ENCODE peak calls at places on chromosome 3, in six cellular contexts. O is putamen, K is NCI-H460, X is nephron progenitor cell, Y is NCI-H2081, P is AG08396. C is an unnamed sample.

GRCh38 chr3:152272771-152273242 is 4.1 kb downstream of the MBNL1 start:
- DNase-seq in O (no peak), K (no peak), X (no peak), Y (no peak), P (peak; percentile 44), C (peak; percentile 74)

GRCh38 chr3:52010431-52010830 is 14.7 kb upstream of the RPL29 start:
- DNase-seq in O (no peak), K (no peak), X (no peak), Y (no peak), P (no peak), C (no peak)

GRCh38 chr3:114582929-114583328 is 289.1 kb downstream of the TIGIT start:
- DNase-seq in O (no peak), K (no peak), X (no peak), Y (no peak), P (no peak), C (no peak)

GRCh38 chr3:186044973-186045372 is 63.9 kb downstream of the ETV5 start:
- DNase-seq in O (peak; percentile 95), K (no peak), X (no peak), Y (no peak), P (no peak), C (peak; percentile 15)

GRCh38 chr3:133999891-134000685 is 29.6 kb downstream of the SLCO2A1 start:
- DNase-seq in O (no peak), K (no peak), X (no peak), Y (no peak), P (no peak), C (no peak)

GRCh38 chr3:169116056-169116693 is 547.3 kb downstream of the MECOM start:
- DNase-seq in O (no peak), K (no peak), X (no peak), Y (peak; percentile 8), P (no peak), C (no peak)

GRCh38 chr3:178707632-178708031 is 171.4 kb downstream of the KCNMB2 start:
- DNase-seq in O (no peak), K (no peak), X (no peak), Y (no peak), P (no peak), C (no peak)

GRCh38 chr3:11150256-11150655 is 4.0 kb upstream of the HRH1 start:
- DNase-seq in O (no peak), K (no peak), X (no peak), Y (no peak), P (no peak), C (no peak)

GRCh38 chr3:161222662-161223061 is 1.6 kb downstream of the NMD3 start:
- DNase-seq in O (no peak), K (no peak), X (no peak), Y (no peak), P (peak; percentile 12), C (peak; percentile 54)

GRCh38 chr3:71191031-71191482 is 392.5 kb downstream of the FOXP1 start:
- DNase-seq in O (no peak), K (no peak), X (no peak), Y (no peak), P (no peak), C (no peak)

GRCh38 chr3:119529883-119530282 is 29.5 kb downstream of the CD80 start:
- DNase-seq in O (no peak), K (no peak), X (no peak), Y (no peak), P (peak; percentile 48), C (peak; percentile 58)

GRCh38 chr3:38311474-38311873 is 29.4 kb downstream of the SLC22A14 start:
- DNase-seq in O (no peak), K (no peak), X (no peak), Y (no peak), P (no peak), C (no peak)

GRCh38 chr3:70583682-70584081 is 271.2 kb upstream of the MDFIC2 start:
- DNase-seq in O (no peak), K (no peak), X (no peak), Y (no peak), P (no peak), C (no peak)

GRCh38 chr3:165749241-165749640 is 88.0 kb downstream of the BCHE start:
- DNase-seq in O (no peak), K (no peak), X (no peak), Y (no peak), P (no peak), C (no peak)

GRCh38 chr3:16768956-16769355 is 115.8 kb upstream of the PLCL2 start:
- DNase-seq in O (no peak), K (no peak), X (no peak), Y (no peak), P (no peak), C (peak; percentile 70)

GRCh38 chr3:105355355-105356063 is 11.2 kb upstream of the ALCAM start:
- DNase-seq in O (no peak), K (no peak), X (no peak), Y (no peak), P (no peak), C (no peak)

GRCh38 chr3:184757010-184757651 is 45.3 kb upstream of the MAGEF1 start:
- DNase-seq in O (peak; percentile 66), K (peak; percentile 9), X (peak; percentile 45), Y (no peak), P (peak; percentile 84), C (peak; percentile 96)

GRCh38 chr3:8622873-8623725 is 21.5 kb downstream of the SSUH2 start:
- DNase-seq in O (peak; percentile 53), K (peak; percentile 53), X (peak; percentile 83), Y (peak; percentile 13), P (peak; percentile 83), C (peak; percentile 72)

GRCh38 chr3:156469456-156469855 is 85.5 kb downstream of the SSR3 start:
- DNase-seq in O (no peak), K (no peak), X (no peak), Y (no peak), P (no peak), C (no peak)

GRCh38 chr3:127706312-127706711 is 33.6 kb downstream of the ABTB1 start:
- DNase-seq in O (no peak), K (no peak), X (no peak), Y (no peak), P (no peak), C (no peak)

GRCh38 chr3:7518471-7518870 is 657.6 kb downstream of the GRM7 start:
- DNase-seq in O (peak; percentile 30), K (no peak), X (no peak), Y (no peak), P (no peak), C (peak; percentile 38)